ENCODE peak calls at places on chromosomes 11 and 22, in seven cellular contexts. U is lower lobe of right lung, S is PC-9, X is transverse colon, I is breast epithelium, V is sigmoid colon, P is heart right ventricle. Q is an unnamed sample. For H3K4me1, the result is how much of the 10 kb centered on the place peaks cover.

GRCh38 chr22:37344735-37345462 is 62.6 kb downstream of the CYTH4 start:
- DNase-seq in X (no peak), S (no peak), V (no peak), U (no peak), I (no peak), P (no peak), Q (no peak)

GRCh38 chr22:25125693-25126357 is 73.8 kb upstream of the CRYBB3 start:
- DNase-seq in V (no peak), I (no peak), U (no peak), X (no peak), P (no peak), S (no peak), Q (no peak)

GRCh38 chr22:39012525-39013516 is 1.2 kb upstream of the APOBEC3C start:
- DNase-seq in S (no peak), U (no peak), P (no peak), V (no peak), X (no peak), I (no peak), Q (no peak)

GRCh38 chr11:95154514-95154913 is 64.9 kb downstream of the ENDOD1 start:
- DNase-seq in X (peak), S (peak), U (no peak), I (no peak), P (no peak), V (no peak), Q (peak)

GRCh38 chr11:272195-272930 is 5.8 kb upstream of the NLRP6 start:
- DNase-seq in S (no peak), U (no peak), I (no peak), P (no peak), X (no peak), V (no peak), Q (no peak)

GRCh38 chr11:24779791-24780190 is 282.9 kb downstream of the LUZP2 start:
- DNase-seq in V (no peak), X (no peak), S (no peak), U (no peak), P (no peak), I (no peak), Q (peak)

GRCh38 chr11:69211540-69212120 is 55.9 kb downstream of the SMIM38 start:
- DNase-seq in I (peak), V (peak), S (no peak), P (no peak), U (no peak), X (no peak), Q (no peak)

GRCh38 chr11:45930031-45930794 is 7.8 kb downstream of the LARGE2 start:
- DNase-seq in P (peak), I (no peak), V (peak), S (peak), U (peak), X (peak), Q (peak)

GRCh38 chr11:122198291-122198983 is 82.4 kb upstream of the BLID start:
- DNase-seq in P (no peak), V (no peak), S (no peak), U (no peak), X (no peak), I (no peak), Q (no peak)

GRCh38 chr22:36795633-36796032 is 19.7 kb upstream of the IFT27 start:
- DNase-seq in U (no peak), I (no peak), X (no peak), P (no peak), S (no peak), V (no peak), Q (no peak)

GRCh38 chr22:50252081-50253045 is 1.3 kb upstream of the HDAC10 start:
- DNase-seq in S (peak), V (peak), I (peak), X (peak), U (peak), P (peak), Q (peak)

GRCh38 chr11:81707881-81708280 is 1025.8 kb downstream of the FAM181B start:
- DNase-seq in S (no peak), V (no peak), P (no peak), U (no peak), I (no peak), X (no peak), Q (no peak)

GRCh38 chr22:26893034-26893710 is 235.8 kb downstream of the MIAT start:
- DNase-seq in P (no peak), I (no peak), U (no peak), V (no peak), S (no peak), X (no peak), Q (no peak)

GRCh38 chr22:37560682-37561208 is 465 bp downstream of the CDC42EP1 start:
- DNase-seq in X (peak), P (peak), S (peak), U (peak), V (peak), I (no peak), Q (no peak)

GRCh38 chr11:88016392-88017020 is 158.7 kb downstream of the RAB38 start:
- DNase-seq in I (peak), P (no peak), V (peak), U (no peak), X (peak), S (peak), Q (peak)

GRCh38 chr11:60910711-60911366 is 3.1 kb upstream of the TMEM109 start:
- DNase-seq in U (no peak), P (no peak), V (peak), X (no peak), I (no peak), S (no peak), Q (no peak)

GRCh38 chr22:44596726-44597125 is 98.7 kb upstream of the RTL6 start:
- DNase-seq in I (no peak), U (no peak), S (no peak), V (no peak), X (no peak), P (no peak), Q (no peak)

GRCh38 chr11:74462009-74462408 is 5.3 kb downstream of the KCNE3 start:
- DNase-seq in U (peak), V (peak), X (peak), P (peak), S (no peak), I (no peak), Q (peak)

GRCh38 chr11:123536690-123537437 is 106.8 kb downstream of the GRAMD1B start:
- DNase-seq in V (no peak), I (no peak), P (no peak), X (no peak), S (no peak), U (no peak), Q (no peak)

GRCh38 chr11:98793276-98793675 is 227.5 kb upstream of the CNTN5 start:
- DNase-seq in P (no peak), I (no peak), S (no peak), X (no peak), V (no peak), U (no peak), Q (no peak)

GRCh38 chr11:13949876-13950275 is 12.6 kb upstream of the SPON1 start:
- DNase-seq in I (no peak), U (no peak), P (no peak), X (no peak), V (no peak), S (no peak), Q (no peak)
- TF ChIP-seq CTCF in I (no peak), U (no peak), P (no peak), X (no peak), V (no peak), S (no peak), Q (no peak)

GRCh38 chr11:41431784-41432183 is 27.7 kb downstream of the LRRC4C start:
- DNase-seq in S (no peak), P (no peak), X (no peak), U (no peak), V (no peak), I (no peak), Q (peak)
- H3K4me1 ChIP-seq in S (under half), P (under half), X (under half), U (under half), V (under half), I (under half), Q (under half)

GRCh38 chr11:1637628-1638027 is 8.1 kb downstream of the KRTAP5-5 start:
- DNase-seq in P (no peak), I (no peak), U (no peak), X (no peak), V (no peak), S (no peak), Q (no peak)
- TF ChIP-seq CTCF in P (no peak), I (no peak), U (no peak), X (no peak), V (no peak), S (no peak), Q (no peak)

GRCh38 chr11:3796796-3797328 is 492 bp downstream of the NUP98 start:
- DNase-seq in P (no peak), I (peak), V (no peak), X (no peak), U (no peak), S (peak), Q (no peak)

GRCh38 chr11:3796346-3796745 is 1.0 kb downstream of the NUP98 start:
- DNase-seq in P (no peak), I (no peak), S (no peak), X (no peak), V (no peak), U (no peak), Q (no peak)

GRCh38 chr11:3799143-3799542 is 1.8 kb upstream of the NUP98 start:
- DNase-seq in I (no peak), U (no peak), S (no peak), V (peak), P (no peak), X (no peak), Q (no peak)

GRCh38 chr11:3797329-3798090 is at the start of gene NUP98:
- DNase-seq in I (peak), S (peak), X (peak), V (peak), U (peak), P (peak), Q (peak)

DNA sequence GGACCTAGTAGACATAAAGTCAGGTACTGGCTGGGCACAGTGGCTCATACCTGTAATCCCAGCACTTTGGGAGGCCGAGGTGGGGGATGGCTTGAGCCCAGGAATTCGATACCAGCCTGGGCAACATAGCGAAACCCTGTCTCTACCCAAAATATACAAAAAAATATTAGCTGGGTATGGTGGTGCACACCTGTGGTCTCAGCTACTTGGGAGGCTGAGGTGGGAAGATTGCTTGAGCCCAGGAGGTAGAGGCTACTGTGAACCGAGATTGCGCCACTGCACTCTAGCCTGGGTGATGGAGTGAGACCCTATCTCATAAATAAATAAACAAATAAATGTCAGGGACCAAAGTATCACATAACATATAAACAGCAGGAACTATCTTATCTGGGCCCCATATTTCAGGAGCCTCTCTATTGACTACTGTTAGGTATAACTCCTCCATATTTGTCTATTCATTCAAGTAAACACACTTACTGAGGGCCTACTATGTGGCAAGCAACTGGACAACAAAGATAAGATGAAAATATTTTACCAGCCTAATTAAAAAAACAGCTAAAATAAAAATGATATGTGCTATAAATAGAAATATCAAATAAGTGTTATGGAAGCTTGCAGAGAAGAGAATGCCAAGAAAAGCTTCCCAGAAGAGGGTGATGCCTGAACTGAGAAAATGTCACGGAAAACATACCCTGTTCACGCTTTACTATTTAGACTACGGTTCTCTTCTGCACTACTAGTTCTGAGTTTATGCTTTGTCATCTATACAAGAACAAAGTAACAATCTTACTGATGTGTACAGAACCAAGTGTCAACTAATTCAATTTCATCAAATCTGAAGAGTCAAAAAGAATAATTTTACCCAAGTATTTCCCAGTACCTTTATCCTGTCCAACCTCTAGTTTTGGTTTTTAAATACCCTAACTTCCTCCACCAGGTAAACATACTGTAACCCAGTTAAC is 1.9 kb downstream of the NUP98 start:
- DNase-seq in U (no peak), V (no peak), P (no peak), S (no peak), X (no peak), I (no peak), Q (no peak)
- H3K4me1 ChIP-seq in U (under half), V (under half), P (under half), S (under half), X (under half), I (under half), Q (under half)

Q was measured in BE2C.